ENCODE peak calls at places on chromosomes 16 and 17, in six cellular contexts. One of them, this sample, is unnamed.

GRCh38 chr17:47875586-47875985 is 20.4 kb upstream of the SP2 start:
- DNase-seq in CD4-positive, alpha-beta memory T cell: no peak
- DNase-seq in HEK293T: no peak
- DNase-seq in astrocyte of the spinal cord: no peak
- DNase-seq in BE2C: no peak
- DNase-seq in amniotic stem cell: no peak
- DNase-seq in this sample: no peak

GRCh38 chr17:79820959-79821330 is 18.3 kb downstream of the CBX4 start:
- DNase-seq in CD4-positive, alpha-beta memory T cell: no peak
- DNase-seq in BE2C: no peak
- DNase-seq in astrocyte of the spinal cord: no peak
- DNase-seq in amniotic stem cell: no peak
- DNase-seq in HEK293T: no peak
- DNase-seq in this sample: no peak

GRCh38 chr16:74568961-74569631 is 37.8 kb downstream of the GLG1 start:
- DNase-seq in CD4-positive, alpha-beta memory T cell: no peak
- DNase-seq in HEK293T: no peak
- DNase-seq in BE2C: no peak
- DNase-seq in astrocyte of the spinal cord: peak; percentile 45
- DNase-seq in amniotic stem cell: no peak
- DNase-seq in this sample: no peak

GRCh38 chr17:50839591-50840310 is 4.4 kb downstream of the WFIKKN2 start:
- DNase-seq in HEK293T: no peak
- DNase-seq in amniotic stem cell: no peak
- DNase-seq in BE2C: no peak
- DNase-seq in astrocyte of the spinal cord: no peak
- DNase-seq in CD4-positive, alpha-beta memory T cell: no peak
- DNase-seq in this sample: no peak

GRCh38 chr16:10995555-10995954 is 51.2 kb downstream of the CLEC16A start:
- DNase-seq in astrocyte of the spinal cord: no peak
- DNase-seq in CD4-positive, alpha-beta memory T cell: no peak
- DNase-seq in BE2C: no peak
- DNase-seq in amniotic stem cell: no peak
- DNase-seq in HEK293T: no peak
- DNase-seq in this sample: no peak

GRCh38 chr17:79838541-79839274 is 532 bp downstream of the CBX4 start:
- DNase-seq in BE2C: peak; percentile 61
- DNase-seq in amniotic stem cell: no peak
- DNase-seq in HEK293T: peak; percentile 53
- DNase-seq in CD4-positive, alpha-beta memory T cell: peak; percentile 79
- DNase-seq in astrocyte of the spinal cord: peak; percentile 76
- DNase-seq in this sample: peak; percentile 68

GRCh38 chr16:30948956-30949654 is at the start of gene ORAI3:
- DNase-seq in HEK293T: peak; percentile 69
- DNase-seq in BE2C: peak; percentile 49
- DNase-seq in astrocyte of the spinal cord: peak; percentile 53
- DNase-seq in CD4-positive, alpha-beta memory T cell: peak; percentile 22
- DNase-seq in amniotic stem cell: no peak
- DNase-seq in this sample: peak; percentile 74

GRCh38 chr16:89909777-89910716 is 8.6 kb upstream of the MC1R start:
- DNase-seq in CD4-positive, alpha-beta memory T cell: peak; percentile 73
- DNase-seq in amniotic stem cell: no peak
- DNase-seq in HEK293T: peak; percentile 84
- DNase-seq in astrocyte of the spinal cord: peak; percentile 76
- DNase-seq in BE2C: peak; percentile 92
- DNase-seq in this sample: peak; percentile 87

GRCh38 chr17:75241143-75241430 is 20.3 kb downstream of the GGA3 start:
- DNase-seq in amniotic stem cell: no peak
- DNase-seq in BE2C: no peak
- DNase-seq in CD4-positive, alpha-beta memory T cell: no peak
- DNase-seq in HEK293T: no peak
- DNase-seq in astrocyte of the spinal cord: no peak
- DNase-seq in this sample: no peak

GRCh38 chr17:11719203-11719602 is 120.9 kb downstream of the DNAH9 start:
- DNase-seq in astrocyte of the spinal cord: no peak
- DNase-seq in BE2C: no peak
- DNase-seq in CD4-positive, alpha-beta memory T cell: no peak
- DNase-seq in amniotic stem cell: no peak
- DNase-seq in HEK293T: no peak
- DNase-seq in this sample: no peak

GRCh38 chr17:72089453-72089987 is 31.3 kb upstream of the SOX9 start:
- DNase-seq in HEK293T: no peak
- DNase-seq in BE2C: no peak
- DNase-seq in CD4-positive, alpha-beta memory T cell: no peak
- DNase-seq in astrocyte of the spinal cord: no peak
- DNase-seq in amniotic stem cell: no peak
- DNase-seq in this sample: no peak

GRCh38 chr17:16456770-16457316 is 35.1 kb downstream of the LRRC75A start:
- DNase-seq in BE2C: peak; percentile 27
- DNase-seq in CD4-positive, alpha-beta memory T cell: no peak
- DNase-seq in astrocyte of the spinal cord: no peak
- DNase-seq in HEK293T: no peak
- DNase-seq in amniotic stem cell: no peak
- DNase-seq in this sample: no peak

GRCh38 chr17:81302324-81302723 is 7.2 kb upstream of the SLC38A10 start:
- DNase-seq in HEK293T: no peak
- DNase-seq in CD4-positive, alpha-beta memory T cell: no peak
- DNase-seq in astrocyte of the spinal cord: no peak
- DNase-seq in BE2C: no peak
- DNase-seq in amniotic stem cell: no peak
- DNase-seq in this sample: no peak

GRCh38 chr16:30896203-30896889 is at the start of gene CTF1:
- DNase-seq in astrocyte of the spinal cord: peak; percentile 88
- DNase-seq in CD4-positive, alpha-beta memory T cell: no peak
- DNase-seq in amniotic stem cell: peak; percentile 73
- DNase-seq in BE2C: no peak
- DNase-seq in HEK293T: peak; percentile 70
- DNase-seq in this sample: no peak

GRCh38 chr16:57166951-57167350 is 18.9 kb downstream of the PSME3IP1 start:
- DNase-seq in astrocyte of the spinal cord: peak; percentile 54
- DNase-seq in BE2C: no peak
- DNase-seq in HEK293T: no peak
- DNase-seq in amniotic stem cell: no peak
- DNase-seq in CD4-positive, alpha-beta memory T cell: no peak
- DNase-seq in this sample: no peak

This sample was measured in frontal cortex.